ENCODE peak calls at places on chromosomes 4 and X, in six cellular contexts. One of them, this sample, is unnamed.

GRCh38 chr4:79584902-79585301 is 176.9 kb upstream of the GK2 start:
- DNase-seq in effector memory CD4-positive, alpha-beta T cell: no peak
- DNase-seq in Caco-2: no peak
- DNase-seq in tibial artery: no peak
- DNase-seq in lower lobe of right lung: no peak
- DNase-seq in endodermal cell: no peak
- DNase-seq in this sample: no peak

GRCh38 chr4:120616041-120616440 is 306.5 kb downstream of the PRDM5 start:
- DNase-seq in effector memory CD4-positive, alpha-beta T cell: no peak
- DNase-seq in Caco-2: no peak
- DNase-seq in tibial artery: no peak
- DNase-seq in lower lobe of right lung: no peak
- DNase-seq in endodermal cell: no peak
- DNase-seq in this sample: no peak

GRCh38 chr4:48299560-48299959 is 29.9 kb upstream of the TEC start:
- DNase-seq in effector memory CD4-positive, alpha-beta T cell: no peak
- DNase-seq in Caco-2: no peak
- DNase-seq in tibial artery: no peak
- DNase-seq in lower lobe of right lung: no peak
- DNase-seq in endodermal cell: no peak
- DNase-seq in this sample: no peak

GRCh38 chrX:24619647-24620046 is 27.5 kb downstream of the PCYT1B start:
- DNase-seq in effector memory CD4-positive, alpha-beta T cell: no peak
- DNase-seq in Caco-2: no peak
- DNase-seq in tibial artery: no peak
- DNase-seq in lower lobe of right lung: no peak
- DNase-seq in endodermal cell: no peak
- DNase-seq in this sample: no peak

GRCh38 chrX:76428243-76429130 is 977 bp downstream of the MAGEE1 start:
- DNase-seq in effector memory CD4-positive, alpha-beta T cell: peak; percentile 32
- DNase-seq in Caco-2: no peak
- DNase-seq in tibial artery: no peak
- DNase-seq in lower lobe of right lung: peak; percentile 43
- DNase-seq in endodermal cell: peak; percentile 66
- DNase-seq in this sample: no peak

GRCh38 chr4:3766207-3766790 is at the start of gene ADRA2C:
- DNase-seq in effector memory CD4-positive, alpha-beta T cell: no peak
- DNase-seq in Caco-2: peak; percentile 65
- DNase-seq in tibial artery: no peak
- DNase-seq in lower lobe of right lung: no peak
- DNase-seq in endodermal cell: peak; percentile 71
- DNase-seq in this sample: no peak

GRCh38 chrX:47228550-47229270 is 4.1 kb upstream of the USP11 start:
- DNase-seq in effector memory CD4-positive, alpha-beta T cell: no peak
- DNase-seq in Caco-2: no peak
- DNase-seq in tibial artery: no peak
- DNase-seq in lower lobe of right lung: no peak
- DNase-seq in endodermal cell: no peak
- DNase-seq in this sample: no peak

GRCh38 chr4:184382189-184382846 is 92.0 kb downstream of the IRF2 start:
- DNase-seq in effector memory CD4-positive, alpha-beta T cell: no peak
- DNase-seq in Caco-2: no peak
- DNase-seq in tibial artery: no peak
- DNase-seq in lower lobe of right lung: no peak
- DNase-seq in endodermal cell: peak; percentile 53
- DNase-seq in this sample: no peak

GRCh38 chr4:11624370-11624769 is 195.7 kb upstream of the HS3ST1 start:
- DNase-seq in effector memory CD4-positive, alpha-beta T cell: no peak
- DNase-seq in Caco-2: no peak
- DNase-seq in tibial artery: no peak
- DNase-seq in lower lobe of right lung: no peak
- DNase-seq in endodermal cell: no peak
- DNase-seq in this sample: no peak

GRCh38 chr4:24644983-24645764 is 60.8 kb upstream of the DHX15 start:
- DNase-seq in effector memory CD4-positive, alpha-beta T cell: no peak
- DNase-seq in Caco-2: no peak
- DNase-seq in tibial artery: no peak
- DNase-seq in lower lobe of right lung: no peak
- DNase-seq in endodermal cell: no peak
- DNase-seq in this sample: no peak

GRCh38 chr4:7909966-7910720 is 29.5 kb downstream of the AFAP1 start:
- DNase-seq in effector memory CD4-positive, alpha-beta T cell: no peak
- DNase-seq in Caco-2: no peak
- DNase-seq in tibial artery: no peak
- DNase-seq in lower lobe of right lung: no peak
- DNase-seq in endodermal cell: no peak
- DNase-seq in this sample: no peak
- H3K4me1 ChIP-seq in effector memory CD4-positive, alpha-beta T cell: peaks cover 10% of the 10 kb centered on the region
- H3K4me1 ChIP-seq in Caco-2: peaks cover 9% of the 10 kb centered on the region
- H3K4me1 ChIP-seq in tibial artery: peaks cover 35% of the 10 kb centered on the region
- H3K4me1 ChIP-seq in lower lobe of right lung: peaks cover 27% of the 10 kb centered on the region
- H3K4me1 ChIP-seq in endodermal cell: peaks cover 33% of the 10 kb centered on the region
- H3K4me1 ChIP-seq in this sample: no peaks in the 10 kb centered on the region

GRCh38 chr4:169231647-169232262 is 39.0 kb downstream of the SH3RF1 start:
- DNase-seq in effector memory CD4-positive, alpha-beta T cell: no peak
- DNase-seq in Caco-2: no peak
- DNase-seq in tibial artery: no peak
- DNase-seq in lower lobe of right lung: no peak
- DNase-seq in endodermal cell: no peak
- DNase-seq in this sample: no peak
- H3K4me1 ChIP-seq in effector memory CD4-positive, alpha-beta T cell: no peaks in the 10 kb centered on the region
- H3K4me1 ChIP-seq in Caco-2: peaks cover 10% of the 10 kb centered on the region
- H3K4me1 ChIP-seq in tibial artery: peaks cover 13% of the 10 kb centered on the region
- H3K4me1 ChIP-seq in lower lobe of right lung: peaks cover 10% of the 10 kb centered on the region
- H3K4me1 ChIP-seq in endodermal cell: no peaks in the 10 kb centered on the region
- H3K4me1 ChIP-seq in this sample: no peaks in the 10 kb centered on the region

GRCh38 chr4:1243451-1244080 is 5.4 kb downstream of the CTBP1 start:
- DNase-seq in effector memory CD4-positive, alpha-beta T cell: no peak
- DNase-seq in Caco-2: no peak
- DNase-seq in tibial artery: peak; percentile 58
- DNase-seq in lower lobe of right lung: no peak
- DNase-seq in endodermal cell: peak; percentile 48
- DNase-seq in this sample: no peak
- H3K4me1 ChIP-seq in effector memory CD4-positive, alpha-beta T cell: peaks cover 49% of the 10 kb centered on the region
- H3K4me1 ChIP-seq in Caco-2: peaks cover 11% of the 10 kb centered on the region
- H3K4me1 ChIP-seq in tibial artery: peaks cover 46% of the 10 kb centered on the region
- H3K4me1 ChIP-seq in lower lobe of right lung: peaks cover 60% of the 10 kb centered on the region
- H3K4me1 ChIP-seq in endodermal cell: peaks cover 4% of the 10 kb centered on the region
- H3K4me1 ChIP-seq in this sample: peaks cover 35% of the 10 kb centered on the region

GRCh38 chr4:86560447-86560846 is 33.7 kb upstream of the PTPN13 start:
- DNase-seq in effector memory CD4-positive, alpha-beta T cell: no peak
- DNase-seq in Caco-2: peak; percentile 56
- DNase-seq in tibial artery: no peak
- DNase-seq in lower lobe of right lung: no peak
- DNase-seq in endodermal cell: no peak
- DNase-seq in this sample: no peak
- H3K4me1 ChIP-seq in effector memory CD4-positive, alpha-beta T cell: no peaks in the 10 kb centered on the region
- H3K4me1 ChIP-seq in Caco-2: no peaks in the 10 kb centered on the region
- H3K4me1 ChIP-seq in tibial artery: no peaks in the 10 kb centered on the region
- H3K4me1 ChIP-seq in lower lobe of right lung: peaks cover 13% of the 10 kb centered on the region
- H3K4me1 ChIP-seq in endodermal cell: peaks cover 5% of the 10 kb centered on the region
- H3K4me1 ChIP-seq in this sample: no peaks in the 10 kb centered on the region

DNA sequence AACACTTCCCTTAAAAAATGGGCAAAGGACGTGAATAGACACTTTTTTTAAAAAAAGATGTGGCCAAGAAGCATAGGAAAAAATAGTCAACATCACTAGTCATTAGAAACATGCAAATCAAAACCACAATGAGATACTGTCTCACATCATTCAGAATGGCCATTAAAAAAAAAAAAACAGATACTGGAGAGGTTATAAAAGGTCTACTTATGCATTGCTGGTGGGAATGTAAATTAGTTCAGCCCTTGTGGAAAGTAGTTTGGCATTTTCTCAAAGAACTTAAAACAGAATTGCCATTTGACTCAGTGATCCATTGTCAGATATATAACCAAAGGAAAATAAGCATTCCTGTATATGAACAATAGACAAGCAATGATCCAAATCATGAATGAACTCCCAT is 352.8 kb upstream of the EPHA5 start:
- DNase-seq in effector memory CD4-positive, alpha-beta T cell: no peak
- DNase-seq in Caco-2: no peak
- DNase-seq in tibial artery: no peak
- DNase-seq in lower lobe of right lung: no peak
- DNase-seq in endodermal cell: no peak
- DNase-seq in this sample: no peak
- H3K4me1 ChIP-seq in effector memory CD4-positive, alpha-beta T cell: no peaks in the 10 kb centered on the region
- H3K4me1 ChIP-seq in Caco-2: no peaks in the 10 kb centered on the region
- H3K4me1 ChIP-seq in tibial artery: no peaks in the 10 kb centered on the region
- H3K4me1 ChIP-seq in lower lobe of right lung: no peaks in the 10 kb centered on the region
- H3K4me1 ChIP-seq in endodermal cell: no peaks in the 10 kb centered on the region
- H3K4me1 ChIP-seq in this sample: no peaks in the 10 kb centered on the region

This sample was measured in naive thymus-derived CD4-positive, alpha-beta T cell.